ENCODE peak calls at places on chromosomes 5 and 9, in five cellular contexts. I is stimulated activated CD8-positive, alpha-beta memory T cell treated with anti-CD3 and anti-CD28 coated beads, Interleukin-4, amount 100 ng/mL, for 24 hours; A is left colon; Q is IMR-90; H is mesenchymal stem cell. E is an unnamed sample.

GRCh38 chr5:26487553-26487952 is 550.8 kb downstream of the CDH9 start:
- DNase-seq in I (no peak), H (no peak), Q (no peak), A (no peak), E (no peak)

GRCh38 chr5:16534280-16534679 is 68.7 kb upstream of the ZNF622 start:
- DNase-seq in H (no peak), Q (no peak), A (no peak), I (no peak), E (no peak)

GRCh38 chr5:102905052-102905451 is 149.9 kb downstream of the PAM start:
- DNase-seq in Q (no peak), I (no peak), A (no peak), H (no peak), E (no peak)

GRCh38 chr5:141695627-141696180 is 13.7 kb upstream of the ARAP3 start:
- DNase-seq in I (no peak), H (no peak), Q (no peak), A (peak; percentile 63), E (no peak)

GRCh38 chr9:1698991-1699390 is 316.2 kb upstream of the SMARCA2 start:
- DNase-seq in H (no peak), I (no peak), Q (no peak), A (no peak), E (no peak)

GRCh38 chr5:39211773-39212172 is 7.6 kb downstream of the FYB1 start:
- DNase-seq in H (no peak), A (no peak), Q (no peak), I (no peak), E (no peak)

GRCh38 chr5:32707394-32707997 is 3.6 kb upstream of the NPR3 start:
- DNase-seq in H (peak; percentile 43), Q (peak; percentile 56), A (no peak), I (no peak), E (no peak)

GRCh38 chr9:20728493-20729220 is 44.6 kb downstream of the FOCAD start:
- DNase-seq in A (no peak), H (peak; percentile 20), I (no peak), Q (peak; percentile 35), E (no peak)

GRCh38 chr5:171369898-171370297 is 17.8 kb upstream of the NPM1 start:
- DNase-seq in H (no peak), Q (no peak), I (no peak), A (no peak), E (no peak)

GRCh38 chr9:88991066-88992030 is at the start of gene S1PR3:
- DNase-seq in A (peak; percentile 22), I (peak; percentile 18), Q (no peak), H (peak; percentile 63), E (peak; percentile 44)

GRCh38 chr5:164187780-164188179 is 682.4 kb downstream of the MAT2B start:
- DNase-seq in I (no peak), H (no peak), A (no peak), Q (no peak), E (no peak)

GRCh38 chr5:11912-12311 is 80.1 kb upstream of the PLEKHG4B start:
- DNase-seq in Q (no peak), I (no peak), H (peak; percentile 27), A (no peak), E (no peak)

GRCh38 chr9:116193636-116194035 is 40.0 kb downstream of the PAPPA start:
- DNase-seq in A (no peak), I (no peak), Q (peak; percentile 89), H (peak; percentile 91), E (no peak)

GRCh38 chr5:72241346-72242003 is 78.6 kb downstream of the MRPS27 start:
- DNase-seq in I (no peak), Q (no peak), A (no peak), H (no peak), E (no peak)

GRCh38 chr9:124769451-124770358 is 1.4 kb downstream of the NR6A1 start:
- DNase-seq in Q (no peak), I (no peak), A (peak; percentile 73), H (peak; percentile 38), E (no peak)

GRCh38 chr5:134209477-134210240 is 16.2 kb downstream of the PPP2CA start:
- DNase-seq in Q (no peak), A (no peak), H (no peak), I (no peak), E (no peak)

GRCh38 chr9:83937861-83938455 is 16.7 kb upstream of the KIF27 start:
- DNase-seq in Q (peak; percentile 62), A (no peak), H (peak; percentile 78), I (no peak), E (no peak)

GRCh38 chr5:40385544-40385943 is 294.2 kb upstream of the PTGER4 start:
- DNase-seq in A (no peak), Q (peak; percentile 66), H (peak; percentile 42), I (no peak), E (peak; percentile 54)

GRCh38 chr9:91899611-91900010 is 50.4 kb downstream of the ROR2 start:
- DNase-seq in A (no peak), I (no peak), Q (no peak), H (no peak), E (no peak)

GRCh38 chr5:15927710-15928380 is 251.7 kb downstream of the MARCHF11 start:
- DNase-seq in A (no peak), Q (no peak), H (no peak), I (no peak), E (no peak)

GRCh38 chr5:178309271-178310008 is 76.8 kb upstream of the PHYKPL start:
- DNase-seq in A (no peak), I (no peak), Q (no peak), H (no peak), E (no peak)

GRCh38 chr5:171521679-171522078 is 102.2 kb downstream of the FGF18 start:
- DNase-seq in I (no peak), Q (no peak), H (no peak), A (no peak), E (no peak)

GRCh38 chr9:78932849-78933627 is 636.1 kb downstream of the PSAT1 start:
- DNase-seq in I (no peak), A (no peak), H (peak; percentile 77), Q (peak; percentile 85), E (no peak)

GRCh38 chr5:142387022-142387682 is 62.3 kb upstream of the SPRY4 start:
- DNase-seq in I (no peak), A (no peak), H (no peak), Q (no peak), E (peak; percentile 33)

GRCh38 chr5:91091471-91092234 is 291.5 kb downstream of the ARRDC3 start:
- DNase-seq in A (no peak), Q (no peak), H (no peak), I (no peak), E (no peak)

GRCh38 chr9:88722753-88723152 is 187.8 kb downstream of the NXNL2 start:
- DNase-seq in H (peak; percentile 21), A (no peak), I (no peak), Q (peak; percentile 26), E (no peak)

GRCh38 chr5:149028984-149029383 is 33.9 kb downstream of the SH3TC2 start:
- DNase-seq in H (no peak), A (no peak), Q (peak; percentile 34), I (no peak), E (no peak)

GRCh38 chr9:137031904-137032639 is at the start of gene FUT7:
- DNase-seq in A (no peak), I (no peak), H (no peak), Q (no peak), E (no peak)

GRCh38 chr9:131121346-131121745 is 4.0 kb upstream of the NUP214 start:
- DNase-seq in A (no peak), I (no peak), H (no peak), Q (no peak), E (no peak)

GRCh38 chr5:150607991-150608390 is 32.5 kb upstream of the SYNPO start:
- DNase-seq in Q (no peak), A (no peak), I (no peak), H (no peak), E (no peak)

GRCh38 chr9:97504381-97505216 is 3.1 kb downstream of the TMOD1 start:
- DNase-seq in Q (peak; percentile 57), H (peak; percentile 50), I (no peak), A (no peak), E (no peak)

GRCh38 chr9:10525972-10526371 is 86.8 kb downstream of the PTPRD start:
- DNase-seq in H (no peak), Q (no peak), A (no peak), I (no peak), E (no peak)

GRCh38 chr9:21964925-21965385 is 29.2 kb downstream of the CDKN2A start:
- DNase-seq in Q (no peak), I (peak; percentile 37), A (peak; percentile 38), H (peak; percentile 71), E (peak; percentile 39)

GRCh38 chr9:126208359-126208758 is 118.3 kb upstream of the MVB12B start:
- DNase-seq in I (no peak), Q (no peak), H (no peak), A (no peak), E (no peak)

E was measured in lung.